ENCODE peak calls at places on chromosomes 11 and 22, in ten cellular contexts. S, V, D, H, Z, W, J, N, U and C are unnamed samples.
A peak's percentile ranks its signal among the peaks of the same experiment; 100 is the strongest.

GRCh38 chr11:85668157-85668556 is 3.2 kb upstream of the CREBZF start:
- DNase-seq in S (no peak), V (no peak), D (no peak), H (no peak), Z (no peak), W (no peak), J (no peak), N (no peak), U (no peak), C (no peak)

GRCh38 chr11:78424334-78425270 is 7.0 kb upstream of the GAB2 start:
- DNase-seq in S (no peak), V (no peak), D (no peak), H (no peak), Z (no peak), W (no peak), J (peak; percentile 81), N (peak; percentile 63), U (no peak), C (no peak)

GRCh38 chr22:45318558-45319318 is 9.0 kb downstream of the FAM118A start:
- DNase-seq in S (no peak), V (no peak), D (no peak), H (no peak), Z (no peak), W (peak; percentile 68), J (peak; percentile 20), N (peak; percentile 17), U (no peak), C (no peak)

GRCh38 chr11:108524422-108524821 is 26.2 kb upstream of the POGLUT3 start:
- DNase-seq in S (peak; percentile 48), V (no peak), D (no peak), H (no peak), Z (no peak), W (no peak), J (peak; percentile 3), N (no peak), U (no peak), C (no peak)

GRCh38 chr22:23070418-23071162 is at the start of gene GNAZ:
- DNase-seq in S (no peak), V (no peak), D (peak; percentile 44), H (no peak), Z (no peak), W (peak; percentile 68), J (no peak), N (no peak), U (no peak), C (no peak)

GRCh38 chr22:44109417-44109816 is 71.3 kb upstream of the PARVG start:
- DNase-seq in S (no peak), V (no peak), D (no peak), H (no peak), Z (no peak), W (no peak), J (no peak), N (no peak), U (no peak), C (no peak)

GRCh38 chr11:61472282-61472681 is 36.3 kb upstream of the LRRC10B start:
- DNase-seq in S (no peak), V (no peak), D (no peak), H (peak; percentile 58), Z (no peak), W (no peak), J (peak; percentile 24), N (peak; percentile 63), U (peak; percentile 77), C (no peak)

GRCh38 chr11:8988329-8989234 is 15.2 kb downstream of the NRIP3 start:
- DNase-seq in S (peak; percentile 71), V (peak; percentile 24), D (no peak), H (no peak), Z (no peak), W (no peak), J (peak; percentile 10), N (peak; percentile 43), U (no peak), C (no peak)

GRCh38 chr11:46560300-46561025 is 33.4 kb downstream of the AMBRA1 start:
- DNase-seq in S (no peak), V (peak; percentile 41), D (no peak), H (no peak), Z (no peak), W (peak; percentile 48), J (peak; percentile 50), N (peak; percentile 45), U (no peak), C (peak; percentile 54)

GRCh38 chr11:26227311-26227710 is 104.6 kb upstream of the ANO3 start:
- DNase-seq in S (peak; percentile 92), V (peak; percentile 83), D (no peak), H (no peak), Z (peak; percentile 71), W (peak; percentile 30), J (peak; percentile 94), N (peak; percentile 96), U (no peak), C (peak; percentile 78)

GRCh38 chr11:8247312-8247711 is 16.4 kb downstream of the LMO1 start:
- DNase-seq in S (peak; percentile 52), V (no peak), D (no peak), H (no peak), Z (no peak), W (no peak), J (no peak), N (no peak), U (no peak), C (peak; percentile 41)

GRCh38 chr11:17519031-17519430 is 25.2 kb downstream of the USH1C start:
- DNase-seq in S (no peak), V (no peak), D (no peak), H (no peak), Z (no peak), W (no peak), J (no peak), N (no peak), U (no peak), C (no peak)

GRCh38 chr22:44660051-44660830 is 41.8 kb upstream of the PRR5 start:
- DNase-seq in S (no peak), V (no peak), D (no peak), H (no peak), Z (no peak), W (no peak), J (no peak), N (no peak), U (no peak), C (no peak)

GRCh38 chr22:40001104-40001503 is 6.3 kb downstream of the FAM83F start:
- DNase-seq in S (no peak), V (no peak), D (no peak), H (no peak), Z (no peak), W (no peak), J (no peak), N (no peak), U (no peak), C (no peak)

GRCh38 chr11:2828585-2829330 is 56.8 kb downstream of the CDKN1C start:
- DNase-seq in S (no peak), V (no peak), D (no peak), H (peak; percentile 44), Z (no peak), W (no peak), J (no peak), N (no peak), U (peak; percentile 18), C (no peak)

GRCh38 chr11:35373284-35373933 is 45.9 kb downstream of the SLC1A2 start:
- DNase-seq in S (peak; percentile 8), V (no peak), D (no peak), H (peak; percentile 21), Z (no peak), W (no peak), J (no peak), N (no peak), U (no peak), C (no peak)

GRCh38 chr11:133070790-133071189 is 461.5 kb downstream of the OPCML start:
- DNase-seq in S (no peak), V (no peak), D (no peak), H (no peak), Z (no peak), W (no peak), J (no peak), N (no peak), U (no peak), C (no peak)
- TF ChIP-seq CTCF in S (no peak), V (no peak), D (no peak), H (no peak), Z (no peak), W (no peak), J (no peak), N (no peak), U (no peak), C (no peak)

DNA sequence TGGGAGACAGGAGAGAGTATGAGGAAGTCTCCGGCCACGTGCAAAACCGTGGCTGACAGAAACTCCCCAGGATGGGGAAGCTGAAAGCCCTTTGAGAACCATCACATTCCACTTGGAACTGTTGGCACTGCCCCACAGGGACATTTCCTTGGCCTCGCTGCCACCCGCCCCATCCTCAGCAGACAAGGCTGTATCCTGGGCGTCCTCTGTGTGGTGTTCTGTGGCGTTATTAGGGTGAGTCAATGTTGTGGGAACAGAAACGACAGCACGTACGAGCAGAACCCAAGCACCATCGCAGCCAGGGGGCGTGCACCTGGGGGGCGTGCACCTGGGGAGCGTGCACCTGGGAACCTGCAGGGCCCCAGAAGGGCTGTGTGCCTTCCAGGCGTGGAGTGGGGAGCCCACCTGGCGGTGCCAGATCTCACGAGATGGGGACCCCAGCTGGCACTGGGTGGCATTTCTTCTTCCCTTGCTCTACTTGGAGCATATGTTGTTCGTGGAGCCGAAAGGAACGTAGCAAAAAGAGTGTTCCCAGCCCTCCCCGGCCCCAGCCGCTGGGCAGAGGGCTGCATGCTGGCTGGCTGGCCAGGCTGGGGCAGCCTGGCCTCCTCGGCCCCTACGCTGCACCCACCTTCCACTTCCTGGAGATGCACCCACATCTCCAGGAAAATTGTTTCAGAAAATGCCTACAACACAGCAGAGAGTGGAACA is 35.4 kb downstream of the NFAM1 start:
- DNase-seq in S (peak; percentile 29), V (no peak), D (no peak), H (peak; percentile 36), Z (no peak), W (peak; percentile 60), J (no peak), N (no peak), U (no peak), C (no peak)
- TF ChIP-seq CTCF in S (peak; percentile 14), V (no peak), D (no peak), H (no peak), Z (no peak), W (no peak), J (no peak), N (no peak), U (no peak), C (no peak)

DNA sequence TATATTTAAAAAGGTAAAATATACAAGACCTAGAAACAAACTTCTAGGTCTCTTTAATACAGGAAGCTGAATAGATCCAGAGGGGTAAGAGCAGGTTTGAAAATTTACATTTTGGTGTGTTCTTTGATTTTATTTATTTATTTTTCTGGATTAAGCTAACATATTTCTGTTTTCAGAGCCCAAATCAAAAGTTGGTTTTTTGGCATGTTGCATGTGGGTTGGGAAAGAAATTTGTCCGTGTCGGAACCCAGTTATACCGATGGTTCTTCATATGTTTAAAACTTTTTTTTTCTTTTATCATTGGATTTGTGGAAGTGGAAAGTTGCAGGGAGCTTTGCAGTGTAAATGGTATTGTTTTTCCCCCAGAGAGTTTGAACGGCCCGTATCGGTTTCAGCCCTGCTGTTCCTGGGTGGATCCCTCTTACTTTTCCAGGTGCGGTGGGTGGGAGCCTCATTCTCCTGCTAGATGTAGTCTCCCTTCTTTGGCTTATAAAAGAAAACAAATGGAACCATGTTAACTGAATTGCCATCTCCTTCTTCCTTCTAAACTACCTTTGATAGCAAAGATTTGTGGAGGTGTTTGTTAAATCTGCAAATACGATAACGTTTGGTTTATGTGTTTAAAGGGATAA is 749 bp downstream of the CTNND1 start:
- DNase-seq in S (peak; percentile 53), V (peak; percentile 29), D (no peak), H (no peak), Z (no peak), W (no peak), J (no peak), N (peak; percentile 28), U (no peak), C (peak; percentile 46)
- TF ChIP-seq CTCF in S (no peak), V (no peak), D (no peak), H (no peak), Z (no peak), W (no peak), J (no peak), N (no peak), U (no peak), C (no peak)

GRCh38 chr11:6629573-6629891 is 10.3 kb upstream of the TPP1 start:
- DNase-seq in S (no peak), V (no peak), D (no peak), H (no peak), Z (no peak), W (no peak), J (no peak), N (no peak), U (no peak), C (no peak)
- TF ChIP-seq CTCF in S (no peak), V (no peak), D (no peak), H (no peak), Z (no peak), W (no peak), J (no peak), N (no peak), U (no peak), C (no peak)